ENCODE peak calls at places on chromosomes 2 and 18, in six cellular contexts. Y is fibroblast of the conjunctiva, X is mesothelial cell of epicardium, D is nephron progenitor cell, C is left ventricle myocardium inferior, H is iris pigment epithelial cell. N is an unnamed sample.

GRCh38 chr2:146246017-146246733 is 1598.7 kb upstream of the ACVR2A start:
- DNase-seq in Y (peak; percentile 10), X (no peak), D (no peak), C (no peak), H (peak; percentile 81), N (no peak)

GRCh38 chr18:53490019-53490418 is 734.5 kb downstream of the MBD2 start:
- DNase-seq in Y (no peak), X (no peak), D (no peak), C (no peak), H (no peak), N (no peak)

GRCh38 chr2:11387100-11387390 is 42.6 kb upstream of the ROCK2 start:
- DNase-seq in Y (no peak), X (no peak), D (no peak), C (no peak), H (no peak), N (no peak)

GRCh38 chr2:20050104-20050711 is 1.2 kb downstream of the LAPTM4A start:
- DNase-seq in Y (peak; percentile 51), X (no peak), D (no peak), C (no peak), H (peak; percentile 79), N (no peak)

GRCh38 chr2:110675679-110676078 is 2.2 kb downstream of the BUB1 start:
- DNase-seq in Y (no peak), X (no peak), D (no peak), C (no peak), H (no peak), N (no peak)

GRCh38 chr2:186526281-186526680 is 40.2 kb downstream of the ZC3H15 start:
- DNase-seq in Y (no peak), X (no peak), D (no peak), C (no peak), H (peak; percentile 54), N (no peak)

GRCh38 chr2:39728941-39729351 is 50.1 kb downstream of the THUMPD2 start:
- DNase-seq in Y (no peak), X (peak; percentile 43), D (peak; percentile 39), C (no peak), H (peak; percentile 63), N (peak; percentile 13)

GRCh38 chr2:212536385-212537310 is 2.0 kb downstream of the ERBB4 start:
- DNase-seq in Y (no peak), X (peak; percentile 44), D (peak; percentile 35), C (no peak), H (no peak), N (no peak)

GRCh38 chr2:235623052-235623451 is 129.2 kb downstream of the AGAP1 start:
- DNase-seq in Y (no peak), X (no peak), D (no peak), C (no peak), H (no peak), N (no peak)

GRCh38 chr2:181984060-181984459 is 1.6 kb upstream of the PPP1R1C start:
- DNase-seq in Y (no peak), X (no peak), D (no peak), C (no peak), H (no peak), N (no peak)

GRCh38 chr2:45941758-45942738 is 290.6 kb downstream of the PRKCE start:
- DNase-seq in Y (no peak), X (no peak), D (no peak), C (no peak), H (peak; percentile 71), N (no peak)

GRCh38 chr2:28193552-28194383 is 198.9 kb upstream of the FOSL2 start:
- DNase-seq in Y (no peak), X (no peak), D (no peak), C (no peak), H (peak; percentile 33), N (no peak)

GRCh38 chr2:45643095-45643494 is 8.4 kb upstream of the PRKCE start:
- DNase-seq in Y (no peak), X (no peak), D (no peak), C (no peak), H (no peak), N (no peak)